ENCODE peak calls at places on chromosomes 12 and 14, in four cellular contexts. T is GM12878, O is K562, F is IMR-90. A is an unnamed sample.

GRCh38 chr14:90572461-90573150 is 175.8 kb downstream of the CALM1 start:
- DNase-seq in T (no peak), O (no peak), F (no peak), A (no peak)

GRCh38 chr14:45287609-45288008 is 34.6 kb upstream of the MIS18BP1 start:
- DNase-seq in T (no peak), O (no peak), F (no peak), A (no peak)

GRCh38 chr12:27975222-27976136 is 2.9 kb upstream of the PTHLH start:
- DNase-seq in T (no peak), O (peak; percentile 85), F (peak; percentile 72), A (peak; percentile 68)

GRCh38 chr12:81542621-81543020 is 216.5 kb downstream of the PPFIA2 start:
- DNase-seq in T (no peak), O (no peak), F (no peak), A (no peak)

GRCh38 chr14:90388437-90388836 is 8.4 kb upstream of the CALM1 start:
- DNase-seq in T (no peak), O (peak; percentile 56), F (peak; percentile 90), A (peak; percentile 52)

GRCh38 chr12:11016937-11017336 is 5.5 kb downstream of the TAS2R19 start:
- DNase-seq in T (no peak), O (no peak), F (no peak), A (no peak)

GRCh38 chr14:53742226-53742607 is 214.4 kb downstream of the BMP4 start:
- DNase-seq in T (no peak), O (no peak), F (no peak), A (no peak)

GRCh38 chr12:60398547-60398946 is 802.7 kb downstream of the SLC16A7 start:
- DNase-seq in T (no peak), O (no peak), F (no peak), A (no peak)

GRCh38 chr14:50786821-50787464 is 44.0 kb downstream of the NIN start:
- DNase-seq in T (no peak), O (no peak), F (no peak), A (no peak)

GRCh38 chr14:56196274-56196673 is 78.1 kb downstream of the PELI2 start:
- DNase-seq in T (no peak), O (no peak), F (peak; percentile 74), A (no peak)

GRCh38 chr12:47190905-47191304 is 111.1 kb upstream of the AMIGO2 start:
- DNase-seq in T (no peak), O (no peak), F (no peak), A (no peak)

GRCh38 chr12:47192046-47192445 is 112.3 kb upstream of the AMIGO2 start:
- DNase-seq in T (no peak), O (no peak), F (no peak), A (no peak)

GRCh38 chr12:47188576-47189441 is 109.0 kb upstream of the AMIGO2 start:
- DNase-seq in T (no peak), O (no peak), F (peak; percentile 84), A (no peak)

GRCh38 chr12:47190271-47190750 is 110.6 kb upstream of the AMIGO2 start:
- DNase-seq in T (no peak), O (no peak), F (peak; percentile 74), A (peak; percentile 67)

GRCh38 chr12:47189753-47190152 is 110.0 kb upstream of the AMIGO2 start:
- DNase-seq in T (no peak), O (peak; percentile 29), F (no peak), A (no peak)
- TF ChIP-seq SMC3 in T (no peak), O (no peak), F (no peak), A (no peak)

GRCh38 chr14:101188571-101188915 is 285.0 kb upstream of the RTL1 start:
- DNase-seq in T (no peak), O (no peak), F (no peak), A (no peak)
- TF ChIP-seq SMC3 in T (no peak), O (no peak), F (no peak), A (no peak)

GRCh38 chr12:104348283-104348993 is 44.9 kb downstream of the EID3 start:
- DNase-seq in T (no peak), O (no peak), F (no peak), A (no peak)

GRCh38 chr12:104351023-104351983 is 47.8 kb downstream of the EID3 start:
- DNase-seq in T (no peak), O (no peak), F (no peak), A (no peak)

GRCh38 chr12:104348994-104349494 is 45.5 kb downstream of the EID3 start:
- DNase-seq in T (no peak), O (no peak), F (no peak), A (no peak)

GRCh38 chr12:104352106-104352713 is 48.7 kb downstream of the EID3 start:
- DNase-seq in T (no peak), O (no peak), F (peak; percentile 64), A (no peak)

GRCh38 chr12:104350211-104350908 is 46.8 kb downstream of the EID3 start:
- DNase-seq in T (no peak), O (no peak), F (no peak), A (no peak)
- TF ChIP-seq SMC3 in T (no peak), O (no peak), F (no peak), A (no peak)

DNA sequence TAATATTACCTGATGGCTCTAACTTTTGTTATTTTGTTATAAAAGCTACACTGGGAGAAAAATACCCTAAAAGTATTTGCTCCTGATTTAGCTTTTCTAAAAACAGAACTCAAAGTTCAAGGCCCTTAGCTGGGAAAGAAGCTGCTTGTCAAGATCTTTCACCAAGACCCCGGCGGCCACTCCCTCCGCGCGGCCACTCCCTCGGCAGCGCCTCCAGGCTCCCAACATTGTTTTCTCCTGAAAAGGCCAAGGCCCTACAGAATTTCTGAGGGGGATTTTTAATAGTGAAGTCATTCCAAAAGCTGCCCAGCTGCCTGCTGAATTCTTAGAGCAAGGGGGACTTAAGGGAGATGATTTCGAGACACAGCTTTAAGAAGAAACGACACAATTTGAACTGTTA is 96.4 kb downstream of the NTN4 start:
- DNase-seq in T (no peak), O (peak; percentile 6), F (no peak), A (no peak)
- TF ChIP-seq SMC3 in T (no peak), O (no peak), F (no peak), A (no peak)

GRCh38 chr12:88111074-88111652 is 30.7 kb downstream of the CEP290 start:
- DNase-seq in T (peak; percentile 2), O (peak; percentile 25), F (peak; percentile 56), A (peak; percentile 20)
- TF ChIP-seq SMC3 in T (no peak), O (peak; percentile 14), F (peak; percentile 41), A (peak; percentile 47)

GRCh38 chr14:28635387-28635786 is 131.2 kb upstream of the FOXG1 start:
- DNase-seq in T (no peak), O (peak; percentile 16), F (peak; percentile 16), A (peak; percentile 29)
- TF ChIP-seq SMC3 in T (peak; percentile 29), O (no peak), F (no peak), A (peak; percentile 40)

DNA sequence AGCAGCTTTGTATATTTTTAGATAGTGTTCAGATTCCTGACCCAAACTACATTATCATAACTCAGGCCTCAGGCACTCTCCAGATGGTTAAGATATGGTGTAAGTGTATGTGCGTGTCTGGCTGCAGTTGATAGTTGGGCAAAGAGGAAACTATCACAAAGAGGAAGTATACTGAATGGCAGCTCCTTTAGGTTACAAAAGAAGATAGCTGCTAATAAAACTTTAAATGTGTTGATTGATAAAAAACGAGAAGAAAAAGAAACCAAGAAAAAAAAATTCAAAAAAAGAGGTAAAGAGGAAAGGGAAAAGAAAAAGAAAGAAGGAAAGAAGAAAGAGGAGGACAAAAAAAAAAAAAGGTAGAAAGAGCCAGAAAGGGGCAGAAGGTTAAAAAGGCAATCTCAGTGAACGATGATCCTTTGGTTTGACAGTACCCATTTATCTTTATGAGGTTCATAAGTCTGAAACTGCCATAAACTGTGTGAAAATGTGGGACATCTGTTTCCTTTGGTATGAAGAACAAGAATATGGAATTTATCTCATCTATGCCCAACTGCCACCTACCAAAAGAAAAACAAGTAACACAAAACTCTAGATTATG is 42.2 kb downstream of the TAOK3 start:
- DNase-seq in T (no peak), O (peak; percentile 84), F (peak; percentile 89), A (no peak)
- TF ChIP-seq SMC3 in T (no peak), O (no peak), F (no peak), A (no peak)